ENCODE peak calls at places on chromosomes 7 and 10, in five cellular contexts. One of them, this sample, is unnamed.

GRCh38 chr10:33287112-33287511 is 47.4 kb downstream of the NRP1 start:
- DNase-seq in vagina: no peak
- DNase-seq in transverse colon: no peak
- DNase-seq in Panc1: no peak
- DNase-seq in endothelial cell of umbilical vein: no peak
- DNase-seq in this sample: no peak

GRCh38 chr10:35635576-35635975 is 6.5 kb downstream of the FZD8 start:
- DNase-seq in vagina: no peak
- DNase-seq in transverse colon: peak
- DNase-seq in Panc1: peak
- DNase-seq in endothelial cell of umbilical vein: peak
- DNase-seq in this sample: no peak

GRCh38 chr7:86932038-86932512 is 127.4 kb downstream of the ELAPOR2 start:
- DNase-seq in vagina: no peak
- DNase-seq in transverse colon: no peak
- DNase-seq in Panc1: no peak
- DNase-seq in endothelial cell of umbilical vein: peak
- DNase-seq in this sample: no peak

GRCh38 chr7:137755846-137756685 is 90.7 kb downstream of the DGKI start:
- DNase-seq in vagina: no peak
- DNase-seq in transverse colon: no peak
- DNase-seq in Panc1: no peak
- DNase-seq in endothelial cell of umbilical vein: no peak
- DNase-seq in this sample: no peak

GRCh38 chr10:70602665-70603438 is at the start of gene PRF1:
- DNase-seq in vagina: peak
- DNase-seq in transverse colon: peak
- DNase-seq in Panc1: no peak
- DNase-seq in endothelial cell of umbilical vein: no peak
- DNase-seq in this sample: no peak

GRCh38 chr10:128268015-128268722 is 141.9 kb upstream of the MKI67 start:
- DNase-seq in vagina: no peak
- DNase-seq in transverse colon: no peak
- DNase-seq in Panc1: no peak
- DNase-seq in endothelial cell of umbilical vein: peak
- DNase-seq in this sample: no peak

GRCh38 chr10:64506963-64507362 is 985.8 kb downstream of the REEP3 start:
- DNase-seq in vagina: no peak
- DNase-seq in transverse colon: no peak
- DNase-seq in Panc1: no peak
- DNase-seq in endothelial cell of umbilical vein: no peak
- DNase-seq in this sample: no peak

GRCh38 chr10:44805461-44806210 is 105.5 kb upstream of the TMEM72 start:
- DNase-seq in vagina: no peak
- DNase-seq in transverse colon: no peak
- DNase-seq in Panc1: no peak
- DNase-seq in endothelial cell of umbilical vein: no peak
- DNase-seq in this sample: no peak

GRCh38 chr10:836782-837181 is 94.7 kb downstream of the LARP4B start:
- DNase-seq in vagina: no peak
- DNase-seq in transverse colon: no peak
- DNase-seq in Panc1: no peak
- DNase-seq in endothelial cell of umbilical vein: no peak
- DNase-seq in this sample: no peak

GRCh38 chr10:16602104-16602735 is 80.5 kb upstream of the C1QL3 start:
- DNase-seq in vagina: no peak
- DNase-seq in transverse colon: no peak
- DNase-seq in Panc1: no peak
- DNase-seq in endothelial cell of umbilical vein: no peak
- DNase-seq in this sample: no peak

GRCh38 chr7:40937879-40938278 is 765.0 kb downstream of the INHBA start:
- DNase-seq in vagina: no peak
- DNase-seq in transverse colon: no peak
- DNase-seq in Panc1: no peak
- DNase-seq in endothelial cell of umbilical vein: no peak
- DNase-seq in this sample: no peak

GRCh38 chr10:90857635-90858488 is at the start of gene HTR7:
- DNase-seq in vagina: no peak
- DNase-seq in transverse colon: peak
- DNase-seq in Panc1: no peak
- DNase-seq in endothelial cell of umbilical vein: peak
- DNase-seq in this sample: peak

GRCh38 chr10:13400196-13400965 is 52.3 kb upstream of the SEPHS1 start:
- DNase-seq in vagina: no peak
- DNase-seq in transverse colon: no peak
- DNase-seq in Panc1: no peak
- DNase-seq in endothelial cell of umbilical vein: no peak
- DNase-seq in this sample: no peak

GRCh38 chr10:95360122-95360715 is 69.4 kb upstream of the PDLIM1 start:
- DNase-seq in vagina: peak
- DNase-seq in transverse colon: no peak
- DNase-seq in Panc1: no peak
- DNase-seq in endothelial cell of umbilical vein: peak
- DNase-seq in this sample: no peak

GRCh38 chr7:27032843-27033242 is 63.0 kb downstream of the HOXA1 start:
- DNase-seq in vagina: no peak
- DNase-seq in transverse colon: no peak
- DNase-seq in Panc1: no peak
- DNase-seq in endothelial cell of umbilical vein: no peak
- DNase-seq in this sample: no peak

DNA sequence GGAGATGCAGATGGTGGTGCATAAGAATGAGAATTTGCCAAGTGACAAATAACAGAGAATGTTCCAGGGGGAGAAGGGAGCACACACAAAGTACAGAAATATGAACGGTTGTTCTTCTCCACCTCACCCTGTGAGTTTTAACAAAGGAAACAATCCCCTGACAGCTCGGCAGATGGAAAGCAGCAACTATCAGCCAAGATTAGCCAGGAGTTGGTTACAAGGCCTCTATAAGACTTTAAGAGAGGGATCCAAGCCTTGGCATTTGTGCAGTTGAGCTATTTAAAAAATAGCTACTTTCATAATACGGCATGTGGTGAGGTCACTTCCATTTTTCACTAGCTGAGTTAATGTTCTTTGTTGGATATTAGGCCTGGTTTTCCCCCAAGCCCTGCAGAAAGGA is 462.5 kb downstream of the TNS3 start:
- DNase-seq in vagina: no peak
- DNase-seq in transverse colon: no peak
- DNase-seq in Panc1: no peak
- DNase-seq in endothelial cell of umbilical vein: no peak
- DNase-seq in this sample: no peak
- TF ChIP-seq POLR2AphosphoS5 in vagina: no peak
- TF ChIP-seq POLR2AphosphoS5 in transverse colon: no peak
- TF ChIP-seq POLR2AphosphoS5 in Panc1: no peak
- TF ChIP-seq POLR2AphosphoS5 in endothelial cell of umbilical vein: no peak
- TF ChIP-seq POLR2AphosphoS5 in this sample: no peak

GRCh38 chr7:11207565-11207964 is 233.9 kb downstream of the PHF14 start:
- DNase-seq in vagina: no peak
- DNase-seq in transverse colon: no peak
- DNase-seq in Panc1: no peak
- DNase-seq in endothelial cell of umbilical vein: no peak
- DNase-seq in this sample: no peak

GRCh38 chr7:11203224-11203623 is 229.6 kb downstream of the PHF14 start:
- DNase-seq in vagina: no peak
- DNase-seq in transverse colon: no peak
- DNase-seq in Panc1: no peak
- DNase-seq in endothelial cell of umbilical vein: no peak
- DNase-seq in this sample: no peak

GRCh38 chr7:11210374-11210773 is 236.7 kb downstream of the PHF14 start:
- DNase-seq in vagina: no peak
- DNase-seq in transverse colon: no peak
- DNase-seq in Panc1: no peak
- DNase-seq in endothelial cell of umbilical vein: no peak
- DNase-seq in this sample: no peak

GRCh38 chr7:11203688-11204087 is 230.0 kb downstream of the PHF14 start:
- DNase-seq in vagina: no peak
- DNase-seq in transverse colon: peak
- DNase-seq in Panc1: no peak
- DNase-seq in endothelial cell of umbilical vein: no peak
- DNase-seq in this sample: no peak

GRCh38 chr7:11206131-11206921 is 232.7 kb downstream of the PHF14 start:
- DNase-seq in vagina: no peak
- DNase-seq in transverse colon: no peak
- DNase-seq in Panc1: no peak
- DNase-seq in endothelial cell of umbilical vein: peak
- DNase-seq in this sample: no peak
- TF ChIP-seq POLR2AphosphoS5 in vagina: no peak
- TF ChIP-seq POLR2AphosphoS5 in transverse colon: no peak
- TF ChIP-seq POLR2AphosphoS5 in Panc1: no peak
- TF ChIP-seq POLR2AphosphoS5 in endothelial cell of umbilical vein: no peak
- TF ChIP-seq POLR2AphosphoS5 in this sample: no peak

DNA sequence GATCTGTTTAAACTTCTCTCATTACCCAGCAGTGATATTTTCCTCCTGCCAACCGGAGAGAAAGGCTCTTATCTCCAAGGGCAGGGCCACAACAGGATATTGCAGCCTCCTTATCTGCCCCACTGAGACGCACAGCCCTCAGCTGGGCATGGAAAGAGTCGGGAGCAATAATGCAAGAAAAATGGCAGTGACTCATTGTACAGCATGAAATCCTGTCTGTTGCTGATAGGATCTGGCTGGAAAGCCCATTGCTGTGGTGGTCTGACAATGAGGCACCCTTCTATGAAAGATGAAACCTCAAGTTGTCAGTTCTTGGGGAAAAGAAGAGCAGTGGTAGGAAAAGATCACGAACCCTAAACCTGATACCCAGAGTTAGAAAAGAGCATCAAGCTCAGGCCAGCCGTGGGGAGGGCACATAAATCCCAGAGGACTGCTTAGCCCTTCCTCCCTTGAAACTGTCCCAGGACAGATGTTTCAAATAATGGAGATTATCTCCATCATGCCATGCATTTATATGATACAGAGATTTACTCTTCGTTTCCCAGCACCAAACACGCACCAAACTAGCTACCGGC is 47.0 kb upstream of the FIGNL1 start:
- DNase-seq in vagina: no peak
- DNase-seq in transverse colon: peak
- DNase-seq in Panc1: no peak
- DNase-seq in endothelial cell of umbilical vein: peak
- DNase-seq in this sample: no peak
- TF ChIP-seq POLR2AphosphoS5 in vagina: no peak
- TF ChIP-seq POLR2AphosphoS5 in transverse colon: no peak
- TF ChIP-seq POLR2AphosphoS5 in Panc1: no peak
- TF ChIP-seq POLR2AphosphoS5 in endothelial cell of umbilical vein: peak
- TF ChIP-seq POLR2AphosphoS5 in this sample: no peak

GRCh38 chr7:45078199-45078681 is 10.5 kb downstream of the NACAD start:
- DNase-seq in vagina: no peak
- DNase-seq in transverse colon: no peak
- DNase-seq in Panc1: no peak
- DNase-seq in endothelial cell of umbilical vein: no peak
- DNase-seq in this sample: no peak
- TF ChIP-seq POLR2AphosphoS5 in vagina: no peak
- TF ChIP-seq POLR2AphosphoS5 in transverse colon: no peak
- TF ChIP-seq POLR2AphosphoS5 in Panc1: peak
- TF ChIP-seq POLR2AphosphoS5 in endothelial cell of umbilical vein: no peak
- TF ChIP-seq POLR2AphosphoS5 in this sample: no peak

GRCh38 chr7:134932707-134933370 is 53.5 kb upstream of the AGBL3 start:
- DNase-seq in vagina: no peak
- DNase-seq in transverse colon: peak
- DNase-seq in Panc1: no peak
- DNase-seq in endothelial cell of umbilical vein: no peak
- DNase-seq in this sample: no peak
- TF ChIP-seq POLR2AphosphoS5 in vagina: no peak
- TF ChIP-seq POLR2AphosphoS5 in transverse colon: peak
- TF ChIP-seq POLR2AphosphoS5 in Panc1: no peak
- TF ChIP-seq POLR2AphosphoS5 in endothelial cell of umbilical vein: no peak
- TF ChIP-seq POLR2AphosphoS5 in this sample: no peak

GRCh38 chr10:103635580-103635979 is 142.1 kb downstream of the NEURL1 start:
- DNase-seq in vagina: no peak
- DNase-seq in transverse colon: no peak
- DNase-seq in Panc1: no peak
- DNase-seq in endothelial cell of umbilical vein: no peak
- DNase-seq in this sample: no peak
- TF ChIP-seq POLR2AphosphoS5 in vagina: no peak
- TF ChIP-seq POLR2AphosphoS5 in transverse colon: no peak
- TF ChIP-seq POLR2AphosphoS5 in Panc1: no peak
- TF ChIP-seq POLR2AphosphoS5 in endothelial cell of umbilical vein: no peak
- TF ChIP-seq POLR2AphosphoS5 in this sample: no peak

GRCh38 chr7:150567846-150568245 is 656 bp downstream of the GIMAP4 start:
- DNase-seq in vagina: no peak
- DNase-seq in transverse colon: no peak
- DNase-seq in Panc1: no peak
- DNase-seq in endothelial cell of umbilical vein: peak
- DNase-seq in this sample: no peak

GRCh38 chr7:150566572-150566971 is 618 bp upstream of the GIMAP4 start:
- DNase-seq in vagina: no peak
- DNase-seq in transverse colon: no peak
- DNase-seq in Panc1: no peak
- DNase-seq in endothelial cell of umbilical vein: no peak
- DNase-seq in this sample: no peak

GRCh38 chr7:150566123-150566522 is 1.1 kb upstream of the GIMAP4 start:
- DNase-seq in vagina: no peak
- DNase-seq in transverse colon: no peak
- DNase-seq in Panc1: no peak
- DNase-seq in endothelial cell of umbilical vein: no peak
- DNase-seq in this sample: no peak

GRCh38 chr7:150568714-150569113 is 1.5 kb downstream of the GIMAP4 start:
- DNase-seq in vagina: no peak
- DNase-seq in transverse colon: no peak
- DNase-seq in Panc1: no peak
- DNase-seq in endothelial cell of umbilical vein: peak
- DNase-seq in this sample: no peak

DNA sequence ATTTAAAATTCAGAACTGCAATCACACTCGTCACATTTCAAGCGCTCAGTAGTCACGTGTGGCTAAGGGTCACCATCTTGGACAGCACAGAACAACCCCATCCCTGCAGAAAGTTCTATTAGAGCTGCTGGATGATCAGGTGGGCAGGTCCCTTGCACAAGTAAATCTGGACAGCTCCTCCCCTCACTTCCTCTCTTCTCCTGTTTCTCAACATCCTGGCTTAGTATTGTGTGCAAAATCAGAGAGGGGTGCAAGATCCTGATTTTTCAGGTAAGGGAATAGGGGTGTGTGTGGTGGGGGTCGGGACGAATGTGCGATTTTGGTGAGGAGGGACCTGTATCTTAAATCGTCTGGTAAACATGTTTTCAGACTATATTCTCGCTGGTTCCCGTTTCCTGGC is at the start of gene GIMAP4:
- DNase-seq in vagina: no peak
- DNase-seq in transverse colon: no peak
- DNase-seq in Panc1: no peak
- DNase-seq in endothelial cell of umbilical vein: peak
- DNase-seq in this sample: no peak
- TF ChIP-seq POLR2AphosphoS5 in vagina: no peak
- TF ChIP-seq POLR2AphosphoS5 in transverse colon: peak
- TF ChIP-seq POLR2AphosphoS5 in Panc1: no peak
- TF ChIP-seq POLR2AphosphoS5 in endothelial cell of umbilical vein: no peak
- TF ChIP-seq POLR2AphosphoS5 in this sample: no peak